ENCODE peak calls at places on chromosomes 1 and 21, in seven cellular contexts. O is esophagus muscularis mucosa, A is H54, W is lower leg skin, I is ovary, R is stomach, X is esophagus squamous epithelium. Z is an unnamed sample.

GRCh38 chr1:20472860-20473711 is 12.9 kb downstream of the CAMK2N1 start:
- DNase-seq in O (no peak), A (no peak), W (no peak), I (peak; percentile 86), R (peak; percentile 50), X (no peak), Z (no peak)

GRCh38 chr1:226983247-226983997 is 43.3 kb downstream of the COQ8A start:
- DNase-seq in O (no peak), A (no peak), W (no peak), I (no peak), R (no peak), X (no peak), Z (peak; percentile 18)

GRCh38 chr1:27526569-27527222 is 36.7 kb upstream of the WASF2 start:
- DNase-seq in O (no peak), A (no peak), W (no peak), I (no peak), R (no peak), X (no peak), Z (no peak)

GRCh38 chr1:232579461-232579860 is 50.5 kb downstream of the SIPA1L2 start:
- DNase-seq in O (no peak), A (no peak), W (no peak), I (no peak), R (no peak), X (no peak), Z (no peak)

GRCh38 chr1:238690415-238690814 is 696.0 kb upstream of the CHRM3 start:
- DNase-seq in O (no peak), A (no peak), W (no peak), I (no peak), R (no peak), X (no peak), Z (no peak)

GRCh38 chr1:63124666-63125191 is 197.6 kb upstream of the FOXD3 start:
- DNase-seq in O (no peak), A (no peak), W (no peak), I (no peak), R (no peak), X (no peak), Z (peak; percentile 6)

GRCh38 chr1:25458550-25459298 is 28.0 kb downstream of the MACO1 start:
- DNase-seq in O (no peak), A (no peak), W (no peak), I (no peak), R (no peak), X (no peak), Z (no peak)

GRCh38 chr1:181002582-181003172 is 20.0 kb downstream of the STX6 start:
- DNase-seq in O (no peak), A (no peak), W (no peak), I (no peak), R (no peak), X (no peak), Z (no peak)

GRCh38 chr21:42031816-42032215 is 21.7 kb upstream of the ZBTB21 start:
- DNase-seq in O (no peak), A (no peak), W (no peak), I (no peak), R (no peak), X (no peak), Z (no peak)

GRCh38 chr1:85494957-85495266 is 30.0 kb upstream of the DDAH1 start:
- DNase-seq in O (no peak), A (no peak), W (no peak), I (no peak), R (no peak), X (no peak), Z (no peak)

GRCh38 chr1:113074237-113074636 is 1.2 kb downstream of the LRIG2 start:
- DNase-seq in O (no peak), A (no peak), W (no peak), I (no peak), R (no peak), X (no peak), Z (no peak)

GRCh38 chr1:215665212-215665611 is 98.1 kb downstream of the KCTD3 start:
- DNase-seq in O (peak; percentile 45), A (peak; percentile 19), W (no peak), I (no peak), R (no peak), X (no peak), Z (no peak)

GRCh38 chr1:90835661-90836344 is 118.7 kb upstream of the BARHL2 start:
- DNase-seq in O (no peak), A (no peak), W (no peak), I (peak; percentile 46), R (no peak), X (no peak), Z (no peak)

GRCh38 chr1:39044762-39045161 is 18.6 kb downstream of the NDUFS5 start:
- DNase-seq in O (no peak), A (no peak), W (no peak), I (no peak), R (no peak), X (no peak), Z (no peak)

GRCh38 chr1:244969355-244970235 is 105.3 kb upstream of the HNRNPU start:
- DNase-seq in O (peak; percentile 97), A (peak; percentile 30), W (peak; percentile 94), I (peak; percentile 85), R (peak; percentile 72), X (peak; percentile 33), Z (no peak)
- TF ChIP-seq POLR2A in O (peak; percentile 52), A (peak; percentile 31), W (no peak), I (peak; percentile 85), R (peak; percentile 48), X (peak; percentile 64), Z (no peak)

DNA sequence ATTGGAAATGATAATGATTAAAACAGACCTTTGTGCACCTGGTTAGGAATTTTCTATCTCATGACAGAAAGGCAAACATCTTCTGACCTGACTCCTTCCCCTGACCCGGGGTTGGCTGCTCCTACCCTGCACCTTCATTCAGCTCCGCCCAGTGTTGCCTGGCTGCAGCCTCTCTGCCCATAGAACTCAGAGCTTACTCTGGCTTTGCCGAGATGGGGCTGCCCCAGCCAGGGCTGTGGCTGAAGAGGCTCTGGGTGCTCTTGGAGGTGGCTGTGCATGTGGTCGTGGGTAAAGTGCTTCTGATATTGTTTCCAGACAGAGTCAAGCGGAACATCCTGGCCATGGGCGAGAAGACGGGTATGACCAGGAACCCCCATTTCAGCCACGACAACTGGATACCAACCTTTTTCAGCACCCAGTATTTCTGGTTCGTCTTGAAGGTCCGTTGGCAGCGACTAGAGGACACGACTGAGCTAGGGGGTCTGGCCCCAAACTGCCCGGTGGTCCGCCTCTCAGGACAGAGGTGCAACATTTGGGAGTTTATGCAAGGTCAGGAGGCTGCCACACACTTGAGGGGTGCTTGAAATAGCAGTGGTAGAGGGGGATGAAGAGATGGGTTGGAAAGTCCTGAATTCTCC is at the start of gene DIO1:
- DNase-seq in O (no peak), A (no peak), W (peak; percentile 67), I (no peak), R (no peak), X (no peak), Z (no peak)
- TF ChIP-seq POLR2A in O (no peak), A (no peak), W (no peak), I (no peak), R (no peak), X (no peak), Z (no peak)

DNA sequence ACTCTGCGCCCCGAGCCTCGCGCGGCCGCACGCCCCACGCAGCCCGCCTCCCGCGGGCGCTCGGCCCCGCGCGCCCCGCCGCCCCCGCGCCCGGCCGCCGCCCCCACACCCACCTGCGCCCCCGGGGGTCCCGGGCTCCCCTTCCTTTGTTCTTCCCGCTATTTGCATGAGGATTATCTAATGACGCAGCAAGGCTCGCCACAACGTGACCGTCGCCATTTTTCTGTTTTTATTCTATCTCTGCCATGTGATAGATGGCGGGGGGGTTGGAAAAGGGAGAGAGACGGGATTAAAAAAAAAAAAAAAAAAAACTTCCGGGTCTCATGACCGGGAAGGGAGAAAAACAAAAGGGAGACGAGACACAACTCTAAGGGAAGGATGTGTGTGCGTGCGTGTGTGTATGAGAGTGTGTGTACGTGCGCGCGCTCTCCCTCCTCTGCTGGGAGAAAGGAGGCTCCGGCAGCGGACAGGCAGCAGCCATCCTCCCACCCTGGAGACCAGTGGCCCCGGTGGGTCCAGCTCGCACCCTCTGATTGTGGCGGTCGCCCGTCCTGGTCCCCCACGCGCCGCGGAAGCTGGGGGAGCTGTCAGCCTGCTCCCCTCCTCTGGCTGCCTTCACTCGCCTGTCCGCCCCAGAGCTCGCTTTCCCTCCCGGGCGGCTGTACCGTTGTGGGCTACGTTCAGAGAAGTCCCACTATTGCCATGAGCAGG is 80.4 kb upstream of the AK4 start:
- DNase-seq in O (peak; percentile 92), A (peak; percentile 61), W (peak; percentile 94), I (peak; percentile 83), R (peak; percentile 66), X (no peak), Z (peak; percentile 30)
- TF ChIP-seq POLR2A in O (peak; percentile 64), A (no peak), W (peak; percentile 84), I (peak; percentile 85), R (peak; percentile 29), X (peak; percentile 74), Z (no peak)

DNA sequence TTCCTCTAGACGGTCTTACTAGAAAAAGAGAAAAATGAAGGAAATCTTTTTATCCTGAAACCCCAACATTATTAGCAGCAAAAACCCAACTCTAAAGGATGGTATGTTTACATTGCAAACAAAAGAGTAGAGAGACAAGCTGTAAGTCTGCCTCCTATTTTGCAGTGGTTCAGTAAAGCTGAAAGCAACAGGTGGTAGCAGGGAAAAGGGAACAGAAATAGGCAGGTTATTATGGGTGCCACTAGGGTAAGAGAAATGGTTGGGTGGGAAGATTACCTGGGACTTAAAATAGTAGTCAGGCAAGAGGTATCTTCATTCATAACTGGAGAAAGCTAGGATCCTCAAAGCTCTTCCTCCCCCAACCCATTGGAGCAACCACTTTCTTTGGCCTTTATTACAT is 13.7 kb downstream of the CLSPN start:
- DNase-seq in O (no peak), A (no peak), W (no peak), I (no peak), R (no peak), X (no peak), Z (no peak)
- TF ChIP-seq POLR2A in O (no peak), A (no peak), W (no peak), I (no peak), R (no peak), X (no peak), Z (no peak)

GRCh38 chr1:159945483-159946241 is at the start of gene IGSF9:
- DNase-seq in O (no peak), A (no peak), W (peak; percentile 93), I (peak; percentile 91), R (peak; percentile 91), X (no peak), Z (no peak)
- TF ChIP-seq POLR2A in O (no peak), A (no peak), W (no peak), I (no peak), R (no peak), X (peak; percentile 40), Z (no peak)

GRCh38 chr1:203306089-203306969 is 1.0 kb downstream of the BTG2 start:
- DNase-seq in O (no peak), A (no peak), W (peak; percentile 93), I (peak; percentile 81), R (peak; percentile 91), X (peak; percentile 33), Z (no peak)
- TF ChIP-seq POLR2A in O (no peak), A (no peak), W (no peak), I (peak; percentile 34), R (peak; percentile 10), X (peak; percentile 65), Z (no peak)

GRCh38 chr1:111199881-111200801 is at the start of gene DENND2D:
- DNase-seq in O (peak; percentile 93), A (no peak), W (peak; percentile 90), I (no peak), R (peak; percentile 88), X (no peak), Z (no peak)
- TF ChIP-seq POLR2A in O (no peak), A (no peak), W (no peak), I (no peak), R (no peak), X (peak; percentile 53), Z (no peak)

Z was measured in GM12891.